ENCODE peak calls at places on chromosomes 5 and 9, in eight cellular contexts. E is IMR-90, L is fibroblast of lung, P is Caco-2, A is tibial artery, G is cardiac muscle cell, O is lower lobe of right lung, Q is endothelial cell of umbilical vein. Y is an unnamed sample.

GRCh38 chr9:126095546-126096190 is 231.0 kb upstream of the MVB12B start:
- DNase-seq in E (no peak), L (no peak), P (no peak), A (no peak), G (no peak), O (no peak), Q (no peak), Y (no peak)

GRCh38 chr9:95008151-95008771 is 281.8 kb downstream of the AOPEP start:
- DNase-seq in E (no peak), L (peak; percentile 33), P (peak; percentile 82), A (no peak), G (no peak), O (peak; percentile 53), Q (peak; percentile 68), Y (no peak)

GRCh38 chr9:95499847-95500246 is 16.9 kb downstream of the PTCH1 start:
- DNase-seq in E (peak; percentile 57), L (peak; percentile 72), P (peak; percentile 62), A (no peak), G (no peak), O (no peak), Q (no peak), Y (no peak)

GRCh38 chr9:14654932-14655331 is 38.3 kb downstream of the ZDHHC21 start:
- DNase-seq in E (peak; percentile 7), L (peak; percentile 30), P (no peak), A (no peak), G (peak; percentile 11), O (no peak), Q (peak; percentile 10), Y (no peak)

GRCh38 chr5:88677943-88678779 is 204.8 kb downstream of the MEF2C start:
- DNase-seq in E (no peak), L (no peak), P (no peak), A (no peak), G (no peak), O (no peak), Q (no peak), Y (no peak)

GRCh38 chr5:29697786-29698414 is 1495.6 kb upstream of the CDH6 start:
- DNase-seq in E (no peak), L (no peak), P (no peak), A (no peak), G (no peak), O (no peak), Q (no peak), Y (no peak)

GRCh38 chr5:73540192-73540591 is 25.2 kb downstream of the ANKRA2 start:
- DNase-seq in E (peak; percentile 90), L (peak; percentile 32), P (no peak), A (no peak), G (peak; percentile 10), O (no peak), Q (peak; percentile 38), Y (no peak)

GRCh38 chr5:126531543-126532120 is 63.4 kb downstream of the ALDH7A1 start:
- DNase-seq in E (peak; percentile 62), L (peak; percentile 44), P (no peak), A (no peak), G (peak; percentile 78), O (no peak), Q (no peak), Y (no peak)

GRCh38 chr5:159887050-159887449 is 29.2 kb upstream of the ADRA1B start:
- DNase-seq in E (peak; percentile 15), L (no peak), P (no peak), A (no peak), G (no peak), O (no peak), Q (no peak), Y (no peak)

GRCh38 chr9:30116673-30117217 is 2267.7 kb upstream of the ACO1 start:
- DNase-seq in E (no peak), L (no peak), P (no peak), A (no peak), G (no peak), O (no peak), Q (no peak), Y (no peak)

GRCh38 chr5:96703384-96703910 is 41.3 kb downstream of the CAST start:
- DNase-seq in E (no peak), L (peak; percentile 55), P (no peak), A (no peak), G (peak; percentile 25), O (no peak), Q (peak; percentile 40), Y (peak; percentile 82)

GRCh38 chr9:113962391-113962790 is 86.3 kb downstream of the ZNF618 start:
- DNase-seq in E (no peak), L (no peak), P (no peak), A (no peak), G (no peak), O (no peak), Q (no peak), Y (no peak)

GRCh38 chr9:133151601-133152525 is 11.9 kb downstream of the GBGT1 start:
- DNase-seq in E (no peak), L (no peak), P (no peak), A (no peak), G (no peak), O (no peak), Q (no peak), Y (no peak)

GRCh38 chr9:22954550-22954949 is 507.9 kb downstream of the DMRTA1 start:
- DNase-seq in E (no peak), L (no peak), P (no peak), A (no peak), G (no peak), O (no peak), Q (no peak), Y (no peak)

GRCh38 chr5:154801083-154801482 is 45.9 kb downstream of the LARP1 start:
- DNase-seq in E (peak; percentile 90), L (no peak), P (no peak), A (no peak), G (no peak), O (no peak), Q (no peak), Y (no peak)

GRCh38 chr9:87500894-87501656 is 3.4 kb downstream of the DAPK1 start:
- DNase-seq in E (no peak), L (no peak), P (no peak), A (no peak), G (no peak), O (no peak), Q (no peak), Y (no peak)
- TF ChIP-seq CTCF in E (no peak), L (no peak), P (no peak), A (no peak), G (no peak), O (no peak), Q (no peak), Y (no peak)

DNA sequence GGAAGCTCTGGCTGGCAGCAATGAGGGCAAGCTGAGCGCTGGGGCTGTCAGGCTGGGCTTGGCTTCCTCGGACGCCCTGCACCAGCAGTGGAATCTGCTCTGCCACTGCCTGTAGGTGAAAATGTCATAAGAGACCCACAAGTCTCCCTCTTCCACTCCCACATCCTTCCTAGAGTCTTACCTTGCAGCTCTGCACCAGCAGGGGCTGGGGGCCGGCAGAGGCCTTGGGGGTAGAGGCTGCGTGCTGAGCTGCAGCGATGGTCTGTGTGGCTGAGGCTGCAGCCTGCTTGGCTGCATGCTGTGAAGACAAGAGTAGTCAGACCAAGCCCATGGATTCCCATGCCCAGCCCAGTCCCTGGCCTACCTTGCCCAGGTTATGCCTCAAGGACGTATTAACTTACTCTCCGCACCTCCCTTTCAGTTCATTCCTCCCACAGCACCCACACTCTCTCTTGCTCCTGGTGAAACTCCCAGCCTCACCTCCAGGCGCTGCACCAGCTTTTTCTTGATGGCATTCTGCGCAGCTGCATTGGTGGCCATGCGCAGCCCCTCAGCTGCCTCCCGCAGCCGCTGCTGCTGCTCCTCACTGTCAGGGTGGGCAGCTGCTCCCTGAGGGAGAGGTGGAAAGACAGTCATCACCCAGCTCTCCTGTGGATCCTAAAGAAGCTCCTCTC is 17.3 kb downstream of the TLN1 start:
- DNase-seq in E (no peak), L (no peak), P (no peak), A (no peak), G (no peak), O (no peak), Q (no peak), Y (no peak)
- H3K36me3 ChIP-seq in E (peaks cover 88% of the 10 kb centered on the region), L (peaks cover 69% of the 10 kb centered on the region), P (peaks cover 10% of the 10 kb centered on the region), A (peaks cover 100% of the 10 kb centered on the region), G (peaks cover 77% of the 10 kb centered on the region), O (peaks cover 100% of the 10 kb centered on the region), Q (peaks cover 63% of the 10 kb centered on the region), Y (peaks cover 58% of the 10 kb centered on the region)

DNA sequence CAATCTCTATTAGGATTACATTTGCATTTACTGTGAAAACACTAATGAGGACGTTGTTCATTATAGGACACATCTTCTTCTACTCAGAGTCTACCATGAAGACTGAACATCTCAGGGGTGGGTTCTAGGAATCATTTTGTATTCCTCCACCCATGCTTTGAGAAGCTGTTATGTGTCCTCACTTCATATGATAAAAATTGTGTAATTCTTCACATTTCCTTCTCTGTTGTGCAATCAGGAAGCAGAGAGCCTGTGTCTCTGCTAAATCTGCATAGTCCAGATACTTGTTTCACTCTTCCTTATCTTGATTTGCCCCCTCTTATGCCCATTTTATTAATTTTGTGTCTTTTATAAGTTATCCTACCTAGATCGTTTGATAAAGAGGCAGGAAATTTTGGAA is 97.8 kb upstream of the IQGAP2 start:
- DNase-seq in E (no peak), L (no peak), P (no peak), A (no peak), G (peak; percentile 53), O (no peak), Q (no peak), Y (no peak)
- H3K4me3 ChIP-seq in E (no peak overlapping the region), L (no peak overlapping the region), P (no peak overlapping the region), A (no peak overlapping the region), G (no peak overlapping the region), O (no peak overlapping the region), Q (no peak overlapping the region), Y (no peak overlapping the region)

DNA sequence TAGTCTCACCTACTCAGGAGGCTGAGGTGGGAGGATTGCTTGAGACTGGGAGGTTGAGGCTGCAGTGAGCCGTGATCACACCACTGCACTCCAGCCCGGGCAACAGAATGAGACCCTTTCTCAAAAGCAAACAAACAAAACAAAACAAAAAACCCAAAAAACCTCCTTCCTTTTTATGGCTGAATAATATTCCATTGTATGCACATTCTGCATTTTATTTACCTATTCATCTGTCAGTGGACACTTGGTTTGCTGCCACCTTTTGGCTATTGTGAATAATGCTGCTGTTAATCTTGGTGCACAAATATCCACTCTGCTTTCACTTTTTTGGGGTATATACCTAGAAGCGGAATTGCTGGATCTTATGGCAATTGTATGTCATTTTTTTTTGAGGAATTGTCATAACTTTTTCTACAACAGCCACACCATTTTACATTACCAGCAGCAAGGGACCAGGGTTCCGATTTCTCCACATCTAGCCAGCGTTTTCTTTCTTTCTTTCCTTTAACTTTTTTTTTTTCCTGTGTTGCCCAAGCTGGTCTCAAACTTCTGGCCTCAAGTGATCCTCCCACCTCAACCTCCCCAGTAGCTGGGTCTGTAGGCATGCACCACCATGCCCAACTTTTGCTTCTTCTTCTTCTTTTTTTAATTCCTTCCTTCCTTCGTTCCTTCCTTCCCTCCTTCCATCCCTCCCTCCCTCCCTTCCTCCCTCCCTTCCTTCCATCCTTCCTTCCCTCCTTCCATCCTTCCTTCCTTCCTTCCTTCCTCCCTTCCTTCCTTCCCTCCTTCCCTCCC is 30.6 kb downstream of the NKX2-5 start:
- DNase-seq in E (peak; percentile 33), L (peak; percentile 47), P (no peak), A (no peak), G (peak; percentile 41), O (no peak), Q (peak; percentile 36), Y (no peak)
- TF ChIP-seq CTCF in E (peak; percentile 61), L (peak; percentile 37), P (peak; percentile 22), A (peak; percentile 44), G (peak; percentile 55), O (peak; percentile 50), Q (peak; percentile 31), Y (peak; percentile 57)

Y was measured in right lobe of liver.